ENCODE peak calls at places on chromosomes 3 and 15, in six cellular contexts. M, L, S, O, C and Y are unnamed samples.
A peak's percentile ranks its signal among the peaks of the same experiment; 100 is the strongest.

GRCh38 chr3:184590795-184591194 is 29.2 kb downstream of the EPHB3 start:
- DNase-seq in L (peak; percentile 90), M (no peak), O (no peak), C (no peak), S (no peak), Y (no peak)

GRCh38 chr3:10085738-10086137 is 22.3 kb downstream of the FANCD2OS start:
- DNase-seq in C (no peak), L (no peak), S (no peak), M (no peak), O (no peak), Y (no peak)

GRCh38 chr15:101675015-101675414 is 22.8 kb upstream of the TM2D3 start:
- DNase-seq in O (no peak), C (no peak), S (peak; percentile 92), M (peak; percentile 87), L (no peak), Y (no peak)

GRCh38 chr15:50675524-50676144 is 11.0 kb downstream of the TRPM7 start:
- DNase-seq in L (no peak), S (peak; percentile 59), O (no peak), C (peak; percentile 13), M (peak; percentile 58), Y (peak; percentile 31)

GRCh38 chr15:100863406-100864198 is 16.0 kb upstream of the ALDH1A3 start:
- DNase-seq in C (no peak), M (peak; percentile 98), S (peak; percentile 90), O (no peak), L (no peak), Y (no peak)

GRCh38 chr3:59127071-59127470 is 77.2 kb upstream of the CFAP20DC start:
- DNase-seq in S (peak; percentile 83), M (peak; percentile 65), O (no peak), L (no peak), C (peak; percentile 79), Y (peak; percentile 12)

GRCh38 chr3:1348547-1348946 is 255.7 kb downstream of the CNTN6 start:
- DNase-seq in C (no peak), O (no peak), M (no peak), S (no peak), L (no peak), Y (no peak)

GRCh38 chr15:82663186-82663600 is 16.0 kb upstream of the CPEB1 start:
- DNase-seq in O (no peak), S (peak; percentile 31), M (peak; percentile 57), L (no peak), C (peak; percentile 37), Y (peak; percentile 41)

GRCh38 chr3:78580691-78581090 is 1187.1 kb downstream of the ROBO1 start:
- DNase-seq in C (no peak), O (no peak), S (no peak), L (no peak), M (peak; percentile 71), Y (no peak)

GRCh38 chr15:71588746-71589145 is 221.6 kb upstream of the NR2E3 start:
- DNase-seq in C (peak; percentile 72), L (no peak), O (no peak), M (peak; percentile 90), S (peak; percentile 86), Y (peak; percentile 8)

GRCh38 chr3:86937306-86937791 is 53.6 kb downstream of the VGLL3 start:
- DNase-seq in L (no peak), M (peak; percentile 92), O (no peak), C (no peak), S (peak; percentile 92), Y (no peak)

GRCh38 chr15:52735231-52736089 is 54.7 kb downstream of the ONECUT1 start:
- DNase-seq in M (peak; percentile 79), O (peak; percentile 59), S (peak; percentile 71), L (peak; percentile 68), C (peak; percentile 72), Y (peak; percentile 74)